ENCODE peak calls at places on chromosomes 11 and 22, in four cellular contexts. C is adipocyte, I is endothelial cell of umbilical vein, F is neuronal stem cell. P is an unnamed sample. For H3K4me1, the result is how much of the 10 kb centered on the place peaks cover.

GRCh38 chr11:119056397-119056999 is 507 bp downstream of the HYOU1 start:
- DNase-seq in C (peak), I (no peak), F (peak), P (peak)

GRCh38 chr11:87173185-87174039 is 135.7 kb downstream of the TMEM135 start:
- DNase-seq in C (peak), I (peak), F (no peak), P (peak)

GRCh38 chr11:76854709-76855108 is 6.0 kb upstream of the ACER3 start:
- DNase-seq in C (no peak), I (no peak), F (no peak), P (peak)

GRCh38 chr11:112518371-112518770 is 257.7 kb upstream of the PLET1 start:
- DNase-seq in C (no peak), I (no peak), F (no peak), P (no peak)

GRCh38 chr22:26553056-26553752 is 36.7 kb downstream of the TPST2 start:
- DNase-seq in C (peak), I (peak), F (no peak), P (peak)

GRCh38 chr22:33867118-33867863 is 53.0 kb downstream of the LARGE1 start:
- DNase-seq in C (no peak), I (no peak), F (no peak), P (no peak)

GRCh38 chr11:34366522-34366921 is 8.7 kb upstream of the ABTB2 start:
- DNase-seq in C (no peak), I (peak), F (no peak), P (no peak)

GRCh38 chr11:71235719-71236118 is 16.7 kb downstream of the SHANK2 start:
- DNase-seq in C (no peak), I (no peak), F (no peak), P (no peak)

GRCh38 chr11:76752321-76753175 is 30.6 kb upstream of the TSKU start:
- DNase-seq in C (peak), I (no peak), F (no peak), P (no peak)

GRCh38 chr11:36724742-36725387 is 126.8 kb upstream of the RAG2 start:
- DNase-seq in C (no peak), I (no peak), F (no peak), P (no peak)

GRCh38 chr11:14148653-14149273 is 186.2 kb downstream of the SPON1 start:
- DNase-seq in C (peak), I (peak), F (no peak), P (peak)

GRCh38 chr22:30078320-30079311 is 1.6 kb upstream of the HORMAD2 start:
- DNase-seq in C (no peak), I (no peak), F (no peak), P (peak)

GRCh38 chr11:114397349-114397982 is 2.8 kb downstream of the C11orf71 start:
- DNase-seq in C (no peak), I (peak), F (no peak), P (no peak)

GRCh38 chr11:34940026-34940677 is 23.7 kb downstream of the PDHX start:
- DNase-seq in C (peak), I (no peak), F (no peak), P (no peak)

GRCh38 chr11:122097419-122098001 is 18.5 kb downstream of the BLID start:
- DNase-seq in C (peak), I (no peak), F (no peak), P (peak)

GRCh38 chr11:67370351-67371076 is 2.9 kb downstream of the CLCF1 start:
- DNase-seq in C (peak), I (no peak), F (no peak), P (no peak)

GRCh38 chr22:27274770-27275449 is 526.6 kb downstream of the MN1 start:
- DNase-seq in C (no peak), I (no peak), F (no peak), P (no peak)

GRCh38 chr11:16598906-16599305 is 139.5 kb upstream of the C11orf58 start:
- DNase-seq in C (no peak), I (no peak), F (no peak), P (no peak)

GRCh38 chr11:117462183-117462574 is 134.5 kb downstream of the CEP164 start:
- DNase-seq in C (no peak), I (no peak), F (no peak), P (no peak)

GRCh38 chr11:38788591-38788990 is 2190.6 kb upstream of the RAG2 start:
- DNase-seq in C (no peak), I (no peak), F (no peak), P (peak)

GRCh38 chr22:22246706-22247105 is 2.1 kb downstream of the VPREB1 start:
- DNase-seq in C (no peak), I (no peak), F (no peak), P (no peak)

GRCh38 chr22:43186272-43187170 is at the start of gene TTLL12:
- DNase-seq in C (peak), I (peak), F (peak), P (peak)

GRCh38 chr11:132427611-132428010 is 1057.2 kb downstream of the NTM start:
- DNase-seq in C (no peak), I (no peak), F (no peak), P (peak)

GRCh38 chr11:132058211-132058772 is 687.9 kb downstream of the NTM start:
- DNase-seq in C (peak), I (no peak), F (no peak), P (no peak)

GRCh38 chr11:46277623-46278386 is at the start of gene CREB3L1:
- DNase-seq in C (peak), I (no peak), F (no peak), P (no peak)

GRCh38 chr11:7973011-7973410 is 7.8 kb upstream of the NLRP10 start:
- DNase-seq in C (no peak), I (no peak), F (no peak), P (peak)

GRCh38 chr11:17294033-17294432 is 17.5 kb downstream of the NUCB2 start:
- DNase-seq in C (no peak), I (no peak), F (no peak), P (no peak)

DNA sequence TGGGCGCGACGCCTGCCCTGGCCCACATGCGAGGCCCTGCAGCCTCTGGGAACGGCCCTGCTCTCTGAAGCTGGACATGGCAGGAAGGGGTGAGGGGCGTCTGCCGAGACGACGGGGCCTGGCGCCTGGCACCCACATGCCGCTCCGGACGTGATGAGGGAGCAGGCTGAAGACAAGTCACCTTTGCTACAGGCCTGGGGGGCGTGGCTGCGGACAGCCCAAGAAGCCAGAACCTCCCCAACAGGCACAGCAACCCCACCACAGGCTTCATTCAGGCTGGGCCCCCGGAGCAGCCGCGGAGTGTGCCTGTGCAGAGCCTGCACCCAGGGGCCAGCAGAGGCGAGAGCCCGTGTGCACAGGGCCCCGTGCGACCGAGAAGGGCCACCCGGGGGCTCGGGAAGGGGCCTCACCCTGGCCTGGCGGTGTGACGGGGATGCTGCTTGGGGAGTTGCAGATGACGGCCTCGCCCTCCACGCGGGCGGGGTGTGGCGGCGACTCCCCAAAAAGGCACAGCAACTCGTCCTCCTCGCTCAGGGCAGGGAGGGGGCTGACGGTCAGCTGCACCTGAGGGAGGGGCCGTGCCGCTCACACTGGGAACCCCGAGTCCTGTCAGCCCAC is 16.6 kb upstream of the MAPK11 start:
- DNase-seq in C (no peak), I (no peak), F (no peak), P (no peak)
- H3K4me1 ChIP-seq in C (under half), I (under half), F (under half), P (under half)

GRCh38 chr22:47090591-47091240 is 328.3 kb downstream of the TBC1D22A start:
- DNase-seq in C (peak), I (peak), F (peak), P (peak)

GRCh38 chr22:47089796-47090460 is 327.5 kb downstream of the TBC1D22A start:
- DNase-seq in C (no peak), I (no peak), F (no peak), P (no peak)

GRCh38 chr22:47092896-47093311 is 330.5 kb downstream of the TBC1D22A start:
- DNase-seq in C (peak), I (no peak), F (no peak), P (peak)

GRCh38 chr22:47091921-47092700 is 329.7 kb downstream of the TBC1D22A start:
- DNase-seq in C (no peak), I (no peak), F (no peak), P (no peak)

GRCh38 chr22:47091241-47091691 is 328.8 kb downstream of the TBC1D22A start:
- DNase-seq in C (peak), I (no peak), F (no peak), P (peak)
- H3K9ac ChIP-seq in C (peak), I (no peak), F (no peak), P (no peak)

GRCh38 chr11:69923641-69924307 is 104.6 kb upstream of the FGF3 start:
- DNase-seq in C (no peak), I (no peak), F (no peak), P (no peak)

GRCh38 chr11:69923196-69923595 is 104.0 kb upstream of the FGF3 start:
- DNase-seq in C (no peak), I (no peak), F (no peak), P (no peak)

GRCh38 chr11:69926376-69927050 is 107.3 kb upstream of the FGF3 start:
- DNase-seq in C (no peak), I (no peak), F (no peak), P (no peak)

GRCh38 chr11:69924308-69925161 is 105.3 kb upstream of the FGF3 start:
- DNase-seq in C (no peak), I (no peak), F (no peak), P (no peak)

DNA sequence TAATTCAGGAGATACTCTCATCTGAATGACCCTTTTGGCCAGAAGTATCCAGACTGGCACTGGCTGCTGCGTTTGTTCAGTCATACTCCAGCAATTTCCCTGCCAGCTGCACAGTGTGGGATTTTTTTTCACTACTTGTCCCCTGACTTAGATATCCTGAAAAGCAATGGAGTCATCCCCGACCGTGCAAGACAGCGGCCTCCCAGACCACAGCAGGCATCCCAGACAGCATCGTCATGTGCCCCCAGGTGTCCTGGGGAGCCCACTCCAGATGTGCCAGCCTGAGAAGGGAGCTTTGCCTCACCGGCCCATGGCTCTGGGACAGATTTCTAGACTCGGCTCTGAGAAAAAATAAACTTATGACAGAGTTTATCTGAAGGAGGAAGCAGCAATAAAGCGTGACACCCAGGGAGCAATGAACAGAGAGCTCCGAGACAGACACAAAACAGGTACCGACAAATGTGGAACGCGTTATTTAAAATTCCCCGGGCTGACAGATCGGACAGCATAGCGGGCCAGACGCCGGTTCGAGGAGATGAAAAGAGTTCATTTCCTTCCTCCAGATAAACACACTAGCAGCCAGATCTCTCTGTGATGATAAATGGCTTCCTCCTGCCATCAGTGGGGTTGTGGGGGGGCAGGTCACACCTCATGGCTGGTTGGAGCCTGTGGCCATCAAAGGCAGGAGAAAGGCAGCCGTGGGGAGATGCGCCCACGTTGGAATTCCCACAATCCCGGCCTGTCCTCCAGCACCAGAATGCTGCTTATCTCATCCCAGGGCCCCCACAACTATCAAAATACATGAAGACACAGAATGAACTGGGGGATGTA is 106.4 kb upstream of the FGF3 start:
- DNase-seq in C (no peak), I (peak), F (no peak), P (no peak)
- H3K4me1 ChIP-seq in C (under half), I (under half), F (under half), P (under half)

GRCh38 chr11:12789054-12789453 is 114.8 kb downstream of the TEAD1 start:
- DNase-seq in C (no peak), I (no peak), F (no peak), P (no peak)

GRCh38 chr11:12789574-12789973 is 115.4 kb downstream of the TEAD1 start:
- DNase-seq in C (no peak), I (no peak), F (no peak), P (no peak)

GRCh38 chr11:12786891-12787290 is 112.7 kb downstream of the TEAD1 start:
- DNase-seq in C (no peak), I (no peak), F (no peak), P (no peak)

GRCh38 chr11:12786450-12786849 is 112.2 kb downstream of the TEAD1 start:
- DNase-seq in C (no peak), I (no peak), F (no peak), P (no peak)

DNA sequence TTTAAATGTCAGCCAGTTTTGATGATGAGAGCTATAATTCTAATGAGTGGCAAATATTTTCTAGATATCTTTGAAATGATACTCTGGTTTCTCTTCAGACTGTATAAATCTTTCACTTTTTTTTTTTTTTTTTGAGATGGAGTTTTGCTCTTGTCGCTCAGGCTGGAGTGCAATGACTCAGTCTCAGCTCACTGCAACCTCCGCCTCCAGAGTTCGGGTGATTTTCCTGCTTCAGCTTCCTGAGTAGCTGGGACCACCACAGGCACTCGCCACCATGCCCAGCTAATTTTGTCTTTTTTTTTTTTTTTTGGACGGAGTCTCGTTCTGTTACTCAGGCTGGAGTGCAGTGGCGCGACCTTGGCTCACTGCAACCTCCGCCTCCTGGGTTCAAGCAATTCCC is 113.6 kb downstream of the TEAD1 start:
- DNase-seq in C (peak), I (peak), F (no peak), P (peak)
- H3K9ac ChIP-seq in C (no peak), I (no peak), F (no peak), P (no peak)

GRCh38 chr11:75344186-75344585 is 7.3 kb downstream of the ARRB1 start:
- DNase-seq in C (no peak), I (no peak), F (no peak), P (no peak)

GRCh38 chr11:75342966-75343870 is 8.2 kb downstream of the ARRB1 start:
- DNase-seq in C (no peak), I (peak), F (no peak), P (no peak)

GRCh38 chr11:75345455-75346224 is 5.8 kb downstream of the ARRB1 start:
- DNase-seq in C (no peak), I (no peak), F (no peak), P (no peak)

GRCh38 chr11:75346296-75346695 is 5.2 kb downstream of the ARRB1 start:
- DNase-seq in C (no peak), I (no peak), F (no peak), P (no peak)

DNA sequence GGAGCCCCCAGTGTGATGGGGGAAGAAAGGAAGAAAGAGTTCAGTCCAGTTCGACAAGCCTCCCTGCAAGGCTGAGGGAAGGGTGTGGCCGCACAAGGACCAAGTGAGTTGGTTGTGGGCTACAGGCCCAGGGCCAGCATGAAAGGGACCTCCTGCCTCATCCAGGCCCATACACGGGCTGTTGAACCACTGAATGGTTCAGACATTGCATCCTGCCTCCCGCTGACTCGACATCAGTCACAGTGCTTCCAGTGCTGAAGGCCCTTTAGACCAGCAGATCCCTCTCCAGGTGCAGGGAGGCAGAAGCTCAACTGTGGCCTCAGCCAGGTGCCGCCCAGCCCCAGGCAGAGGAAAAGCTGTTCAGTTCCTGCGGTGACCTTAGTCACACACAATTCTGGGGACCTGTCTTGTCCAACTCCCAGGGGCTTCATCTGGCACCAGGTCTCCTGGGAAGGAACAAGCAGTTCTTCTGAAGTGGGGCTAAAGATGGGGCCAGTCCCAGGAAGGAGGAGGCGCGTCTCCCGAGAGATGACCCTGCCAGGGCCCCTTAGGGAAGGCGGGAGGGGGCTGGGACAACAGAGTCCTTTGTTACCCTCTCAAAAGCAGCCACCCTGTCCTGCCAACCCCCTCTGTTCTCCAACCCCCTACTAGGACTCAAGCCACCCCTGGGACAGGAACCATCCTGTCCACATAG is 6.6 kb downstream of the ARRB1 start:
- DNase-seq in C (no peak), I (no peak), F (no peak), P (no peak)
- H3K4me1 ChIP-seq in C (half or more), I (half or more), F (under half), P (under half)